ENCODE peak calls at places on chromosomes 1 and 21, in ten cellular contexts. K is NCI-H774; P is activated T-cell treated with anti-CD3 and anti-CD28 coated beads for 24 hours; B is T-helper 1 cell; J is activated CD4-positive, alpha-beta T cell treated with anti-CD3 and anti-CD28 coated beads, Interleukin-2, amount 50 U/mL, for 1 hour; M is EL; H is hypothalamus; Q is lung microvascular endothelial cell; U is vagina; S is naive thymus-derived CD8-positive, alpha-beta T cell. A is an unnamed sample.

GRCh38 chr1:157115851-157116734 is 16.5 kb upstream of the ETV3L start:
- DNase-seq in K (no peak), P (no peak), B (no peak), J (no peak), M (no peak), H (no peak), Q (no peak), U (no peak), S (no peak), A (no peak)

GRCh38 chr1:156959414-156959813 is 39.0 kb downstream of the LRRC71 start:
- DNase-seq in K (no peak), P (no peak), B (no peak), J (no peak), M (peak), H (no peak), Q (no peak), U (no peak), S (no peak), A (no peak)

GRCh38 chr1:100719490-100719889 is at the start of gene VCAM1:
- DNase-seq in K (no peak), P (no peak), B (no peak), J (no peak), M (no peak), H (no peak), Q (peak), U (no peak), S (no peak), A (no peak)

GRCh38 chr21:14382486-14382834 is 486 bp downstream of the HSPA13 start:
- DNase-seq in K (no peak), P (no peak), B (no peak), J (no peak), M (no peak), H (peak), Q (no peak), U (no peak), S (no peak), A (no peak)

GRCh38 chr21:27480841-27481261 is 514.0 kb upstream of the ADAMTS5 start:
- DNase-seq in K (no peak), P (no peak), B (no peak), J (no peak), M (peak), H (no peak), Q (no peak), U (no peak), S (no peak), A (no peak)

GRCh38 chr1:180502361-180503273 is at the start of gene ACBD6:
- DNase-seq in K (peak), P (peak), B (peak), J (peak), M (peak), H (peak), Q (peak), U (no peak), S (peak), A (peak)

GRCh38 chr1:107076846-107077245 is 20.4 kb downstream of the PRMT6 start:
- DNase-seq in K (no peak), P (no peak), B (no peak), J (no peak), M (peak), H (no peak), Q (no peak), U (no peak), S (no peak), A (no peak)

GRCh38 chr1:178011101-178011828 is 41.4 kb upstream of the SEC16B start:
- DNase-seq in K (no peak), P (no peak), B (no peak), J (no peak), M (peak), H (no peak), Q (peak), U (no peak), S (no peak), A (no peak)

GRCh38 chr1:161738627-161739287 is 10.8 kb upstream of the DUSP12 start:
- DNase-seq in K (no peak), P (no peak), B (no peak), J (peak), M (peak), H (peak), Q (peak), U (no peak), S (peak), A (peak)

GRCh38 chr1:240701412-240701811 is 89.5 kb upstream of the GREM2 start:
- DNase-seq in K (no peak), P (no peak), B (no peak), J (no peak), M (peak), H (no peak), Q (no peak), U (no peak), S (no peak), A (no peak)

GRCh38 chr1:223748773-223749733 is 36.7 kb downstream of the CAPN2 start:
- DNase-seq in K (no peak), P (peak), B (peak), J (peak), M (peak), H (peak), Q (peak), U (no peak), S (peak), A (peak)

GRCh38 chr1:117128323-117129079 is 7.0 kb upstream of the TRIM45 start:
- DNase-seq in K (peak), P (no peak), B (no peak), J (no peak), M (peak), H (no peak), Q (peak), U (no peak), S (no peak), A (peak)

GRCh38 chr1:241470361-241470760 is 49.2 kb downstream of the FH start:
- DNase-seq in K (no peak), P (no peak), B (no peak), J (no peak), M (no peak), H (no peak), Q (no peak), U (no peak), S (no peak), A (no peak)

GRCh38 chr1:235253219-235253640 is 74.7 kb downstream of the ARID4B start:
- DNase-seq in K (peak), P (peak), B (peak), J (peak), M (peak), H (no peak), Q (peak), U (no peak), S (peak), A (peak)

GRCh38 chr1:219480011-219480410 is 132.9 kb downstream of the ZC3H11B start:
- DNase-seq in K (no peak), P (no peak), B (no peak), J (no peak), M (peak), H (no peak), Q (no peak), U (no peak), S (no peak), A (no peak)

GRCh38 chr1:87759420-87759819 is 430.7 kb downstream of the LMO4 start:
- DNase-seq in K (no peak), P (no peak), B (no peak), J (no peak), M (no peak), H (no peak), Q (no peak), U (no peak), S (no peak), A (no peak)

GRCh38 chr1:156436319-156437043 is 64.1 kb downstream of the MEF2D start:
- DNase-seq in K (no peak), P (no peak), B (no peak), J (no peak), M (no peak), H (peak), Q (peak), U (no peak), S (no peak), A (no peak)

GRCh38 chr1:13893456-13893855 is 193.5 kb downstream of the PRDM2 start:
- DNase-seq in K (no peak), P (no peak), B (no peak), J (no peak), M (no peak), H (no peak), Q (no peak), U (no peak), S (no peak), A (no peak)

GRCh38 chr21:29025328-29025713 is 853 bp downstream of the USP16 start:
- DNase-seq in K (no peak), P (no peak), B (no peak), J (no peak), M (peak), H (no peak), Q (peak), U (no peak), S (no peak), A (no peak)

GRCh38 chr1:94887603-94888171 is 39.2 kb downstream of the CNN3 start:
- DNase-seq in K (no peak), P (no peak), B (no peak), J (no peak), M (no peak), H (no peak), Q (no peak), U (no peak), S (no peak), A (no peak)

GRCh38 chr1:77143529-77144121 is 75.6 kb downstream of the PIGK start:
- DNase-seq in K (no peak), P (no peak), B (no peak), J (no peak), M (no peak), H (no peak), Q (peak), U (no peak), S (no peak), A (peak)

GRCh38 chr1:222441006-222441620 is 106.8 kb downstream of the HHIPL2 start:
- DNase-seq in K (no peak), P (no peak), B (no peak), J (no peak), M (no peak), H (no peak), Q (no peak), U (no peak), S (no peak), A (no peak)

A was measured in T-helper 2 cell.